ENCODE peak calls at places on chromosomes 7 and 10, in seven cellular contexts. F, Q, K, J, R, T and A are unnamed samples.

GRCh38 chr10:81963606-81964005 is 88.6 kb downstream of the NRG3 start:
- DNase-seq in F (no peak), Q (no peak), K (no peak), J (peak; percentile 62), R (no peak), T (no peak), A (no peak)

GRCh38 chr10:35127289-35127891 is 744 bp downstream of the CREM start:
- DNase-seq in F (peak; percentile 63), Q (peak; percentile 73), K (peak; percentile 65), J (peak; percentile 68), R (peak; percentile 53), T (peak; percentile 72), A (no peak)

GRCh38 chr7:111752022-111752582 is 189.8 kb upstream of the IMMP2L start:
- DNase-seq in F (peak; percentile 25), Q (peak; percentile 39), K (peak; percentile 61), J (peak; percentile 52), R (peak; percentile 71), T (peak; percentile 70), A (no peak)

GRCh38 chr10:82266438-82266837 is 391.4 kb downstream of the NRG3 start:
- DNase-seq in F (no peak), Q (no peak), K (peak; percentile 93), J (peak; percentile 13), R (no peak), T (peak; percentile 17), A (peak; percentile 49)

GRCh38 chr10:36163827-36164226 is 521.7 kb upstream of the FZD8 start:
- DNase-seq in F (no peak), Q (no peak), K (peak; percentile 54), J (no peak), R (no peak), T (peak; percentile 67), A (no peak)

GRCh38 chr10:34080485-34081346 is 734.4 kb downstream of the PARD3 start:
- DNase-seq in F (peak; percentile 69), Q (peak; percentile 56), K (peak; percentile 45), J (no peak), R (no peak), T (peak; percentile 49), A (no peak)

GRCh38 chr7:123751816-123752215 is 3.0 kb upstream of the WASL start:
- DNase-seq in F (no peak), Q (no peak), K (no peak), J (peak; percentile 13), R (no peak), T (peak; percentile 80), A (no peak)

GRCh38 chr10:84337199-84337598 is 8.8 kb downstream of the CCSER2 start:
- DNase-seq in F (no peak), Q (no peak), K (peak; percentile 73), J (no peak), R (no peak), T (no peak), A (no peak)

GRCh38 chr7:31724696-31725095 is 37.7 kb downstream of the PPP1R17 start:
- DNase-seq in F (no peak), Q (no peak), K (no peak), J (no peak), R (no peak), T (peak; percentile 10), A (no peak)

GRCh38 chr7:8418627-8419245 is 14.7 kb upstream of the NXPH1 start:
- DNase-seq in F (no peak), Q (no peak), K (peak; percentile 62), J (peak; percentile 61), R (peak; percentile 66), T (peak; percentile 70), A (peak; percentile 5)

GRCh38 chr10:73493781-73494180 is 2.0 kb downstream of the PPP3CB start:
- DNase-seq in F (no peak), Q (no peak), K (peak; percentile 75), J (peak; percentile 58), R (no peak), T (peak; percentile 26), A (no peak)

GRCh38 chr10:30993155-30993554 is 38.5 kb downstream of the ZNF438 start:
- DNase-seq in F (no peak), Q (no peak), K (no peak), J (no peak), R (no peak), T (no peak), A (no peak)

GRCh38 chr10:95788830-95789229 is 32.9 kb downstream of the ENTPD1 start:
- DNase-seq in F (no peak), Q (no peak), K (peak; percentile 54), J (peak; percentile 88), R (no peak), T (peak; percentile 74), A (peak; percentile 23)

GRCh38 chr10:124449170-124450009 is 445 bp downstream of the NKX1-2 start:
- DNase-seq in F (no peak), Q (no peak), K (no peak), J (no peak), R (no peak), T (no peak), A (no peak)

GRCh38 chr10:103752680-103753248 is 102.6 kb downstream of the SH3PXD2A start:
- DNase-seq in F (no peak), Q (no peak), K (peak; percentile 38), J (no peak), R (peak; percentile 55), T (no peak), A (no peak)

GRCh38 chr7:142334236-142334635 is 76.4 kb upstream of the PRSS58 start:
- DNase-seq in F (no peak), Q (no peak), K (no peak), J (no peak), R (no peak), T (no peak), A (no peak)

GRCh38 chr7:34848670-34849069 is 188.6 kb downstream of the DPY19L1 start:
- DNase-seq in F (no peak), Q (no peak), K (no peak), J (no peak), R (no peak), T (no peak), A (no peak)

GRCh38 chr10:70381491-70382421 is 669 bp downstream of the LRRC20 start:
- DNase-seq in F (peak; percentile 33), Q (peak; percentile 74), K (no peak), J (no peak), R (peak; percentile 56), T (peak; percentile 51), A (no peak)

GRCh38 chr7:2520131-2520807 is 695 bp downstream of the LFNG start:
- DNase-seq in F (no peak), Q (peak; percentile 39), K (no peak), J (no peak), R (no peak), T (no peak), A (no peak)
- H3K4me3 ChIP-seq in F (peak overlapping the region; percentile 32), Q (peak overlapping the region; percentile 60), K (peak overlapping the region; percentile 37), J (peak overlapping the region; percentile 52), R (no peak overlapping the region), T (peak overlapping the region; percentile 54), A (peak overlapping the region; percentile 71)

DNA sequence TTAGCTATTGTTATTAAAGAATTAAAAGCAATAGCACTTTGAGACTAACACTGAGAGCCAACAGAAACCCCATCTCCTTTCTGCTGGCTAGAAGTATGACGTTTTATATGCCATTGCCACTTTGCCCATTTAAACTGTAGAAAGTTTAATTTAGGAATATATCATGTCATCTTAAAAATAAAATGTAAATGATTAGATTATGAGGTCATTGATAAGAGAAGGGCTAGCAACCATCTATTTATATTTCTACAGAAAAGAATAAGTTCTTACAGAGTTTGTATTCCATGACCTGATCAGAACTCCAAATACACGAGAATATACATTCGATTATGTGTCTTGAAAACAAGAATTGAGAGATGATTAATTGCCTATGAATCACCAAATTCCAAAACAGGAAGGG is 227.0 kb downstream of the TRIL start:
- DNase-seq in F (no peak), Q (no peak), K (no peak), J (no peak), R (no peak), T (no peak), A (no peak)
- TF ChIP-seq CTCF in F (no peak), Q (no peak), K (no peak), J (no peak), R (no peak), T (no peak), A (no peak)

GRCh38 chr7:101202603-101202918 is 1.7 kb upstream of the MOGAT3 start:
- DNase-seq in F (no peak), Q (no peak), K (no peak), J (no peak), R (no peak), T (no peak), A (no peak)

GRCh38 chr7:101200862-101201599 is at the start of gene MOGAT3:
- DNase-seq in F (no peak), Q (no peak), K (no peak), J (no peak), R (no peak), T (no peak), A (no peak)

GRCh38 chr7:101200504-101200861 is 353 bp downstream of the MOGAT3 start:
- DNase-seq in F (no peak), Q (no peak), K (no peak), J (no peak), R (no peak), T (no peak), A (no peak)

GRCh38 chr7:101198476-101198875 is 2.4 kb downstream of the MOGAT3 start:
- DNase-seq in F (no peak), Q (no peak), K (no peak), J (no peak), R (no peak), T (no peak), A (no peak)

DNA sequence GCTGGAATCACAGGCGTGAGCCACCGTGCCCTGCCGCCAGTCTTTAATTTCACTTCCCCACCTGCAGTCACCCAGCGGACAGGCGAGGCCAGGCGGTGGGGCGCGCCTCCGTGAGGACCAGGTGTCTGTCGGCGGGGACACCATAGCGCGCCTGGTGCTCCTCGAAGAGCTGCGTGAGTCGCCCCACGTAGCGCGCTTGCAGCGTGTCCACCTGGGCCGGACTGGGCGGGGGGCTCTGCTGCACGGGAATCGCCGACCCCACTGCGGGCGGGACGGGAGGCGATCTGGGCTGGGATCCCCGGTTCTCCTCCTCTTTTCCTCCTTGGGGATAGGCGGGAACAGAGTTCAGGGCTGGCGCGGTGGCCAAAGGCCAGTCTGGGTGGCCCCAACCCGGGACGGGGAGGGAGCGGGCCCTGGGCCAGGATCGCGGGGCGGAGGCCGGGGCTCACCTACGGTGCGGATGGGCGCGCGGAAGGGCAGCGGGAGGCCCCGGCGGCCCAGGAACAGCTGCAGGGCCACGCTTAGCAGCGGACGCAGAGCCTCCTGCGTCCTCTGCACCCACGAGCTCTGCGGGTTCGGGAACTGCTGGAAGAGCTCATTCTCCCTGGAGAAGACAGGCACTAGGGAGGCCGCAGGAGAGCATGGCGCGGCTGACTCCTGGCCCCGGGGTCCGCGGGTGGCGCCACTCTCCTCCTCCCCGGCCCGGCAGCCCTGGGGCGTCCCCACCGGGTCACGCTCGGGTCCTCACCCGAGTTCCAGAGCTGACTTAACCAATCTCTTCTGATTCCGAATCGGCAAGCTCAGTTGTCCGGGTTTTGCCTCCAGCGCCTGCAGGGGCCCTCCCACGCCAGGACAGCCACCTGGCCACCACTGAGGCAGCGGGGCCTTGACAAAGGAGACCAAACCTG is 1.1 kb upstream of the MOGAT3 start:
- DNase-seq in F (no peak), Q (no peak), K (no peak), J (no peak), R (no peak), T (no peak), A (no peak)
- H3K4me3 ChIP-seq in F (no peak overlapping the region), Q (peak overlapping the region; percentile 25), K (no peak overlapping the region), J (no peak overlapping the region), R (no peak overlapping the region), T (no peak overlapping the region), A (no peak overlapping the region)

DNA sequence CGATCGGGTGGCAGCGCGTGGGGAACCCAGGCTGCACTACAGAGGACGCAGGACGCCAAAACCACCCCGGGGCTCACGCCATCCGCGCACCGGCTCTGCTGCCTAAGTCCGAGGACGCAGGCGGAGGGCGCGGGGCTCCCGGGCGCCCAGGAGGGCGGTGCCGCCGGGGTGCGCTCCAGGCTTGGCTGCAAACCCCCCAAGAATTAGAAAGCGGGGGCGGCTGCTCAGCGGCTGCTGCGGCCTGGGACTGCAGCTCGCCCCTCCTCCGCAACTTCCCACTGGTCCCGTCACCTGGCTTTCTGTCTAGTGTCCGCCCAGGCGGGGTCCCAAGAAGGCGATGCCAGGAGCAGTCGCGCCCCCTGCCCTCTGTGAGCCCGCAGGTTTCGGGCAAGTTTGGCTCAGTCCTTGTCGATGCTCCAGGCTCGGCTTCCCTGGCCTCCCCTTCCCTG is 1.7 kb upstream of the POU6F2 start:
- DNase-seq in F (no peak), Q (no peak), K (no peak), J (no peak), R (no peak), T (no peak), A (no peak)
- TF ChIP-seq CTCF in F (no peak), Q (no peak), K (no peak), J (no peak), R (no peak), T (no peak), A (no peak)